ENCODE peak calls at places on chromosomes 7 and 10, in seven cellular contexts. D is CD8-positive, alpha-beta T cell; A is GM23338; I is neuronal stem cell; R is gastrocnemius medialis; X is CD4-positive, alpha-beta memory T cell; P is mesendoderm. O is an unnamed sample.

GRCh38 chr10:62250594-62251198 is 17.9 kb downstream of the RTKN2 start:
- DNase-seq in D (no peak), A (no peak), I (no peak), R (no peak), X (no peak), P (no peak), O (no peak)

GRCh38 chr10:30510184-30510931 is 76.4 kb downstream of the MAP3K8 start:
- DNase-seq in D (no peak), A (no peak), I (no peak), R (peak; percentile 61), X (peak; percentile 64), P (no peak), O (no peak)

GRCh38 chr10:30583778-30584415 is 45.7 kb downstream of the LYZL2 start:
- DNase-seq in D (no peak), A (no peak), I (no peak), R (peak; percentile 51), X (no peak), P (no peak), O (peak; percentile 29)

GRCh38 chr10:3008518-3009195 is 58.7 kb upstream of the PFKP start:
- DNase-seq in D (no peak), A (no peak), I (no peak), R (no peak), X (no peak), P (no peak), O (no peak)

GRCh38 chr10:103636996-103637395 is 143.5 kb downstream of the NEURL1 start:
- DNase-seq in D (no peak), A (no peak), I (no peak), R (no peak), X (no peak), P (no peak), O (no peak)

GRCh38 chr7:120588411-120588810 is 269.5 kb downstream of the TSPAN12 start:
- DNase-seq in D (no peak), A (no peak), I (no peak), R (no peak), X (no peak), P (peak; percentile 33), O (no peak)

GRCh38 chr7:17937506-17938115 is 2.7 kb downstream of the SNX13 start:
- DNase-seq in D (no peak), A (no peak), I (no peak), R (no peak), X (no peak), P (no peak), O (no peak)

GRCh38 chr10:119896937-119897336 is 4.4 kb downstream of the SEC23IP start:
- DNase-seq in D (no peak), A (no peak), I (no peak), R (no peak), X (no peak), P (no peak), O (no peak)

GRCh38 chr7:50595538-50596102 is 30.4 kb upstream of the DDC start:
- DNase-seq in D (no peak), A (peak; percentile 77), I (peak; percentile 2), R (peak; percentile 65), X (no peak), P (peak; percentile 77), O (peak; percentile 3)

GRCh38 chr7:151141281-151141854 is 26.1 kb downstream of the GBX1 start:
- DNase-seq in D (no peak), A (no peak), I (no peak), R (no peak), X (no peak), P (no peak), O (no peak)

GRCh38 chr10:15201589-15202300 is 33.3 kb upstream of the NMT2 start:
- DNase-seq in D (no peak), A (no peak), I (no peak), R (no peak), X (no peak), P (no peak), O (no peak)

GRCh38 chr7:64183126-64183742 is 23.8 kb upstream of the ZNF735 start:
- DNase-seq in D (peak; percentile 19), A (peak; percentile 19), I (no peak), R (no peak), X (no peak), P (no peak), O (no peak)

GRCh38 chr7:818031-818699 is 14.1 kb upstream of the SUN1 start:
- DNase-seq in D (no peak), A (peak; percentile 32), I (no peak), R (no peak), X (no peak), P (no peak), O (no peak)

GRCh38 chr7:130366561-130366960 is 13.7 kb upstream of the CPA1 start:
- DNase-seq in D (no peak), A (no peak), I (no peak), R (no peak), X (no peak), P (no peak), O (no peak)
- H3K27ac ChIP-seq in D (no peak overlapping the region), A (no peak overlapping the region), I (no peak overlapping the region), R (peak overlapping the region; percentile 53), X (peak overlapping the region; percentile 9), P (no peak overlapping the region), O (peak overlapping the region; percentile 89)

DNA sequence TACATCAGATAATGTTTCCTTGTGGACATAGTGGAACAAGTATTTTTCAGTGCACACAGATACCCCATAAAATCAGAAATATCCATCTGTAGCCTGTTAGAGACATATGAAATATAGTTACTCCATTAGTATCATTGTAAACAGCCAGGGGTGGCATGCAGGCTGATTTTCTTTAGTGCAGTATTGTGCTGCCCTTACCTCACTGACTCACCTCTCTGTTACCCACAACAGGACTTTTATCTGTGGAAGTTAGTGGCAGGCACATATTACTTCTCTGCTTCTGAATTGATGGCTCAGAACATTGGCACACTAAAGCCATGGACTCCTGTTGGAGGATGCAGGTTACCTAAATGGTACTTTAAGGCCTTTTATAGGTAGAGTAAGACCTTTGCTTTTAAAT is 70.0 kb downstream of the SLC25A40 start:
- DNase-seq in D (no peak), A (no peak), I (no peak), R (no peak), X (no peak), P (no peak), O (no peak)
- H3K27ac ChIP-seq in D (no peak overlapping the region), A (no peak overlapping the region), I (no peak overlapping the region), R (no peak overlapping the region), X (no peak overlapping the region), P (no peak overlapping the region), O (no peak overlapping the region)

GRCh38 chr10:13834581-13835286 is 248.0 kb downstream of the PRPF18 start:
- DNase-seq in D (no peak), A (peak; percentile 46), I (no peak), R (peak; percentile 27), X (no peak), P (peak; percentile 27), O (no peak)
- H3K27ac ChIP-seq in D (no peak overlapping the region), A (peak overlapping the region; percentile 33), I (no peak overlapping the region), R (peak overlapping the region; percentile 41), X (no peak overlapping the region), P (no peak overlapping the region), O (no peak overlapping the region)

DNA sequence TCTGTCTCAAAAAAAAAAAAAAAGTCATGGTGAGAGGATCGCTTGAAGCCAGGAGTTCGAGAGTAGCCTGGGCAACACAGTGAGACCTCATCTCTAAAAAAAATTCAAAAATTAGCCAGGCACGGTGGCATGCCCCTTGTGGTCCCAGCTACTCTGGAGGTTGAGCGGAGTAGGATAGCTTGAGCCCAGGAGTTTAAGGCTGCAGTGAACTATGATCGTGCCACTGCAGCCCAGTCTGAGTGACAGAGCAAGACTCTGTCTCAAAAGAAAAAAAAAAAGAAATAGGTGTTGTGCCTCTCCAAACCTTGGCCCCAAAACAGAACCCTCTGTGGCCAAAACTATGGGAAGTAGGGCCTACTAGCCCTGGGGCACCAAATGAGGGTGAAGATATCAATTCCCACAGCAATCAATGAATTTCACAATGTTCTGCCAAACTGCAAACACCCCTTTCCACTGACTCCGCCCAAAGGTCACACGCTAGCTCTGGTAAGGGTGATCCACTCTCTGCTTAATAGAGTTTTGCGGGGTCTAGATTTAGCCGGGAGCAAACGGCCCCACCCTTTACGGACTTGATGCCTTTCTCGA is 16.9 kb downstream of the SSC4D start:
- DNase-seq in D (no peak), A (no peak), I (no peak), R (no peak), X (no peak), P (no peak), O (no peak)
- H3K27ac ChIP-seq in D (peak overlapping the region; percentile 69), A (peak overlapping the region; percentile 16), I (no peak overlapping the region), R (peak overlapping the region; percentile 83), X (peak overlapping the region; percentile 69), P (no peak overlapping the region), O (no peak overlapping the region)

DNA sequence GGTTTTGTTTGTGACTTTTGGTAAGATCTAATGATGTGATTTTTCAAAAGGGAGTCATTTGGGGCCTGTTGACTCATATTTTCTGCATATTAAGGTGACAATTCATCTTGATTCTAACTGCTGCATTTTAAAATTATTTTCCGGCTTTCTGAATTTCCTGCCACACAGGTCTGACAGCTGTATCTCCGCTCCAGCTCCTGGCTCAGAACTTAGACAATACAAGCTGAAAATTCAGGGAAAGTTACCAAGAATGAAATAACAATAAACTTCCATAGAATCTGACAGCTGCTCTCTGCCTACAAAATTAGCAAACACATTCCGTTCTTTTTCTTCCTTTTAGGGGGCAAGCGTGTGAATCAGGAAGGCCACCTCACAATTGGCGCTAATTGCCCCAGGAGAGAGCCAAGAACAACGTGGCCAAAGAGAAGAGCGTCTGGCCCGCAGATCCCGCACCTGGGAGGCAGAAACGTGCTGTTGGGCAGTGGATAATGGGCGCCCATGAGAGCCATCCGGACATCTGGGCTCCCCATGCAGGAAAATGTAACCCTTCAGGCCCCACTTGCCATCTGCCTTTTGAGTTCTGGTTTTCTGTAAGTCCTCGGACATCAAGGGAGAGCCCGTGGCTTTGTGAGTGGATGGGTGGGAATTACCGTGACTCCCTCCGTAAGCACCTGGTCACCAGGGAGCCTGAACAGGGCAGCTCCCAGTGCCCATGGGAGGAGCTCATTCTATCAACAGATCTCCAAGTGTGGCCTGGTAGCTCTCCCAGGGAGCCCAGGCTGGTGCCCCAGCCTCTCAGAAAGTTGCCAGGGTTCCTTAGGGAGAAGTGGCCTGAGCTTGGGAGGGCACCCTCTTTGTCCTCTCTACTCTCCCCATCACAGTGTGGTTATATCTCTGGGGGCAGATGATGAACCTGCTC is 5.0 kb downstream of the CLRN3 start:
- DNase-seq in D (no peak), A (no peak), I (no peak), R (no peak), X (no peak), P (no peak), O (no peak)
- H3K27ac ChIP-seq in D (no peak overlapping the region), A (no peak overlapping the region), I (no peak overlapping the region), R (no peak overlapping the region), X (no peak overlapping the region), P (no peak overlapping the region), O (no peak overlapping the region)

O was measured in AG04450.